ENCODE peak calls at places on chromosomes 3 and 15, in five cellular contexts. N, J, V, O and I are unnamed samples.

GRCh38 chr3:50204804-50205718 is at the start of gene SLC38A3:
- DNase-seq in V (no peak), O (no peak), N (no peak), J (no peak), I (no peak)

GRCh38 chr15:49678655-49679054 is 57.8 kb downstream of the DTWD1 start:
- DNase-seq in J (no peak), N (no peak), V (no peak), O (no peak), I (no peak)

GRCh38 chr3:99648091-99648490 is 9.7 kb downstream of the COL8A1 start:
- DNase-seq in J (peak; percentile 58), N (no peak), V (no peak), O (no peak), I (no peak)

GRCh38 chr15:79160211-79160610 is 69.6 kb upstream of the RASGRF1 start:
- DNase-seq in N (no peak), V (no peak), O (no peak), J (peak; percentile 39), I (peak; percentile 53)

GRCh38 chr3:72336821-72337479 is 511.3 kb downstream of the SHQ1 start:
- DNase-seq in J (peak; percentile 56), N (no peak), O (no peak), V (peak; percentile 87), I (peak; percentile 97)

GRCh38 chr3:63791974-63792373 is 27.1 kb upstream of the C3orf49 start:
- DNase-seq in V (no peak), N (no peak), O (no peak), J (peak; percentile 11), I (peak; percentile 39)

GRCh38 chr3:64921666-64922065 is 233.9 kb upstream of the ADAMTS9 start:
- DNase-seq in V (no peak), J (no peak), N (no peak), O (no peak), I (no peak)

GRCh38 chr3:170049146-170050000 is 11.6 kb downstream of the GPR160 start:
- DNase-seq in V (no peak), N (no peak), O (no peak), J (peak; percentile 42), I (no peak)

GRCh38 chr3:122004123-122004522 is 17.9 kb downstream of the ILDR1 start:
- DNase-seq in O (no peak), J (no peak), N (no peak), V (no peak), I (no peak)

GRCh38 chr3:194939949-194940770 is 254.5 kb downstream of the FAM43A start:
- DNase-seq in N (no peak), V (no peak), O (no peak), J (no peak), I (no peak)

GRCh38 chr3:184373422-184373821 is 4.6 kb downstream of the THPO start:
- DNase-seq in V (no peak), N (no peak), O (no peak), J (no peak), I (no peak)

GRCh38 chr3:101690972-101691371 is 4.5 kb upstream of the RPL24 start:
- DNase-seq in O (no peak), J (no peak), N (no peak), V (no peak), I (no peak)

GRCh38 chr3:113495035-113495434 is 19.9 kb downstream of the SPICE1 start:
- DNase-seq in V (no peak), J (peak; percentile 35), N (peak; percentile 38), O (peak; percentile 64), I (no peak)

GRCh38 chr15:58491499-58492202 is 59.9 kb downstream of the LIPC start:
- DNase-seq in J (no peak), V (no peak), O (no peak), N (no peak), I (no peak)

GRCh38 chr3:48467110-48467454 is 20.5 kb downstream of the ATRIP start:
- DNase-seq in O (no peak), N (no peak), J (no peak), V (no peak), I (no peak)

GRCh38 chr3:61136191-61136590 is 115.1 kb downstream of the FHIT start:
- DNase-seq in O (no peak), N (no peak), J (no peak), V (no peak), I (no peak)

GRCh38 chr3:112293368-112294321 is at the start of gene SLC9C1:
- DNase-seq in O (no peak), V (no peak), J (peak; percentile 79), N (no peak), I (peak; percentile 25)

GRCh38 chr3:170941551-170941950 is 33.1 kb upstream of the EIF5A2 start:
- DNase-seq in V (no peak), N (no peak), J (no peak), O (no peak), I (no peak)

GRCh38 chr15:74614744-74615312 is 808 bp upstream of the CLK3 start:
- DNase-seq in N (peak; percentile 92), V (peak; percentile 95), J (peak; percentile 43), O (peak; percentile 95), I (no peak)

GRCh38 chr15:65645392-65645791 is 23.7 kb downstream of the SLC24A1 start:
- DNase-seq in N (no peak), V (no peak), O (no peak), J (no peak), I (no peak)

GRCh38 chr15:27339138-27339537 is 368.2 kb downstream of the GABRG3 start:
- DNase-seq in O (no peak), J (no peak), N (no peak), V (no peak), I (no peak)

GRCh38 chr3:126017310-126017709 is 48.3 kb downstream of the ROPN1B start:
- DNase-seq in J (no peak), N (no peak), O (no peak), V (no peak), I (no peak)

GRCh38 chr15:63264685-63265302 is 12.6 kb upstream of the APH1B start:
- DNase-seq in N (no peak), J (no peak), V (no peak), O (no peak), I (no peak)

GRCh38 chr15:33975023-33975565 is 6.8 kb downstream of the CHRM5 start:
- DNase-seq in N (no peak), J (no peak), V (no peak), O (no peak), I (no peak)

GRCh38 chr15:73550190-73550589 is 83.0 kb downstream of the NPTN start:
- DNase-seq in J (no peak), V (no peak), O (no peak), N (no peak), I (no peak)

GRCh38 chr3:183584914-183585280 is 29.4 kb upstream of the KLHL6 start:
- DNase-seq in N (no peak), J (no peak), V (no peak), O (no peak), I (no peak)

GRCh38 chr3:25589104-25589782 is 75.5 kb downstream of the TOP2B start:
- DNase-seq in N (no peak), J (no peak), O (no peak), V (no peak), I (no peak)

GRCh38 chr15:58453931-58454793 is 22.4 kb downstream of the LIPC start:
- DNase-seq in J (no peak), V (peak; percentile 25), N (no peak), O (no peak), I (peak; percentile 44)

GRCh38 chr3:110343945-110344344 is 727.7 kb upstream of the NECTIN3 start:
- DNase-seq in N (no peak), J (peak; percentile 4), V (no peak), O (no peak), I (no peak)

GRCh38 chr3:160564949-160565441 is 376 bp downstream of the KPNA4 start:
- DNase-seq in J (peak; percentile 25), O (peak; percentile 77), N (no peak), V (no peak), I (no peak)

GRCh38 chr15:45648521-45649200 is 13.8 kb downstream of the SQOR start:
- DNase-seq in N (no peak), O (no peak), J (peak; percentile 81), V (no peak), I (no peak)

GRCh38 chr3:13626915-13627460 is 78.1 kb downstream of the FBLN2 start:
- DNase-seq in V (no peak), O (no peak), N (no peak), J (no peak), I (no peak)

GRCh38 chr3:13626396-13626795 is 77.5 kb downstream of the FBLN2 start:
- DNase-seq in N (no peak), J (no peak), V (no peak), O (no peak), I (no peak)

GRCh38 chr3:13628841-13629551 is 80.1 kb downstream of the FBLN2 start:
- DNase-seq in J (no peak), V (no peak), N (no peak), O (no peak), I (no peak)

GRCh38 chr3:13628432-13628831 is 79.5 kb downstream of the FBLN2 start:
- DNase-seq in O (no peak), V (no peak), J (no peak), N (no peak), I (no peak)

DNA sequence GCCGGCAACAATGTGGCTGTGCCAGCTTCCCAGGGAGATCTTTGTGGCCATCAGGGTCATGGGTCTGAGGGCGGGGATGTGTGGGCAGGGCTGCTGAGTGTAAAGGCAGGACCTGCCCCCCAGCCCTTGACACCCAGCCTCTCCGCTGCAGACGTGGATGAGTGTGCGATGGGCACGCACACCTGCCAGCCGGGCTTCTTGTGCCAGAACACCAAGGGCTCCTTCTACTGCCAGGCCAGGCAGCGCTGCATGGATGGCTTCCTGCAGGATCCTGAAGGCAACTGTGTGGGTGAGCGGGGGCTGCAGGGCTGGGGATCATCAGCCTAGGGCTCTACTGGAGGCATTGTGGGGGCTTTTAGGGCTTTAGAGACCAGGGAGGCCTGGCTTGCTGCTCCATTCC is 78.8 kb downstream of the FBLN2 start:
- DNase-seq in J (no peak), V (no peak), O (no peak), N (no peak), I (no peak)
- H3K4me3 ChIP-seq in J (no peak overlapping the region), V (no peak overlapping the region), O (no peak overlapping the region), N (no peak overlapping the region), I (no peak overlapping the region)

GRCh38 chr15:101294731-101295606 is at the start of gene SNRPA1:
- DNase-seq in O (peak; percentile 98), N (peak; percentile 96), J (peak; percentile 93), V (peak; percentile 99), I (peak; percentile 83)
- H3K4me3 ChIP-seq in O (peak within 1 kb of the TSS; percentile 93), N (peak within 1 kb of the TSS; percentile 93), J (peak within 1 kb of the TSS; percentile 88), V (peak within 1 kb of the TSS; percentile 79), I (peak within 1 kb of the TSS; percentile 64)

GRCh38 chr3:47420511-47421484 is 40.0 kb downstream of the PTPN23 start:
- DNase-seq in V (peak; percentile 91), O (peak; percentile 90), N (peak; percentile 91), J (peak; percentile 87), I (peak; percentile 41)

GRCh38 chr3:47419083-47420043 is 38.5 kb downstream of the PTPN23 start:
- DNase-seq in J (no peak), V (no peak), N (no peak), O (no peak), I (no peak)

GRCh38 chr3:47420044-47420430 is 39.2 kb downstream of the PTPN23 start:
- DNase-seq in N (no peak), O (no peak), V (no peak), J (no peak), I (no peak)

GRCh38 chr3:47416041-47416440 is 35.2 kb downstream of the PTPN23 start:
- DNase-seq in N (no peak), V (no peak), O (no peak), J (no peak), I (no peak)

GRCh38 chr3:47418167-47419082 is 37.6 kb downstream of the PTPN23 start:
- DNase-seq in N (no peak), V (no peak), O (no peak), J (no peak), I (no peak)
- H3K4me3 ChIP-seq in N (no peak overlapping the region), V (no peak overlapping the region), O (no peak overlapping the region), J (no peak overlapping the region), I (no peak overlapping the region)

GRCh38 chr3:143134446-143134845 is 14.9 kb downstream of the CHST2 start:
- DNase-seq in J (no peak), V (no peak), O (no peak), N (no peak), I (no peak)
- H3K4me3 ChIP-seq in J (no peak overlapping the region), V (no peak overlapping the region), O (no peak overlapping the region), N (no peak overlapping the region), I (no peak overlapping the region)